ENCODE peak calls at places on chromosome 5, in ten cellular contexts. One of them, this sample, is unnamed.
A peak's percentile ranks its signal among the peaks of the same experiment; 100 is the strongest.

GRCh38 chr5:89878140-89878570 is 531.4 kb downstream of the CETN3 start:
- DNase-seq in tibial artery: no peak
- DNase-seq in HL-60: no peak
- DNase-seq in astrocyte: peak; percentile 99
- DNase-seq in fibroblast of mammary gland: peak; percentile 95
- DNase-seq in RWPE2: no peak
- DNase-seq in vagina: no peak
- DNase-seq in AG09309: peak; percentile 93
- DNase-seq in uterus: no peak
- DNase-seq in AG10803: peak; percentile 82
- DNase-seq in this sample: peak; percentile 89

GRCh38 chr5:175718401-175719108 is 60.7 kb downstream of the HRH2 start:
- DNase-seq in AG09309: no peak
- DNase-seq in fibroblast of mammary gland: no peak
- DNase-seq in uterus: no peak
- DNase-seq in astrocyte: no peak
- DNase-seq in RWPE2: peak; percentile 19
- DNase-seq in tibial artery: peak; percentile 45
- DNase-seq in AG10803: no peak
- DNase-seq in HL-60: peak; percentile 67
- DNase-seq in vagina: no peak
- DNase-seq in this sample: peak; percentile 38

GRCh38 chr5:36875051-36875788 is 1.3 kb upstream of the NIPBL start:
- DNase-seq in fibroblast of mammary gland: peak; percentile 46
- DNase-seq in astrocyte: peak; percentile 48
- DNase-seq in AG09309: no peak
- DNase-seq in uterus: peak; percentile 32
- DNase-seq in HL-60: peak; percentile 56
- DNase-seq in tibial artery: peak; percentile 59
- DNase-seq in vagina: no peak
- DNase-seq in AG10803: peak; percentile 43
- DNase-seq in RWPE2: peak; percentile 66
- DNase-seq in this sample: peak; percentile 49

GRCh38 chr5:31921852-31922305 is 252.2 kb downstream of the GOLPH3 start:
- DNase-seq in HL-60: no peak
- DNase-seq in uterus: no peak
- DNase-seq in fibroblast of mammary gland: peak; percentile 82
- DNase-seq in AG09309: no peak
- DNase-seq in AG10803: peak; percentile 83
- DNase-seq in RWPE2: no peak
- DNase-seq in tibial artery: no peak
- DNase-seq in vagina: no peak
- DNase-seq in astrocyte: peak; percentile 97
- DNase-seq in this sample: peak; percentile 35

GRCh38 chr5:53019320-53019719 is 30.2 kb downstream of the ITGA2 start:
- DNase-seq in uterus: no peak
- DNase-seq in astrocyte: peak; percentile 82
- DNase-seq in fibroblast of mammary gland: peak; percentile 79
- DNase-seq in AG09309: no peak
- DNase-seq in HL-60: no peak
- DNase-seq in tibial artery: no peak
- DNase-seq in vagina: no peak
- DNase-seq in RWPE2: no peak
- DNase-seq in AG10803: peak; percentile 62
- DNase-seq in this sample: peak; percentile 67

GRCh38 chr5:78927657-78928282 is 57.3 kb downstream of the ARSB start:
- DNase-seq in fibroblast of mammary gland: peak; percentile 10
- DNase-seq in uterus: no peak
- DNase-seq in AG10803: no peak
- DNase-seq in tibial artery: no peak
- DNase-seq in RWPE2: no peak
- DNase-seq in vagina: no peak
- DNase-seq in HL-60: peak; percentile 23
- DNase-seq in astrocyte: peak; percentile 83
- DNase-seq in AG09309: no peak
- DNase-seq in this sample: peak; percentile 59

GRCh38 chr5:179231309-179231708 is 114.0 kb downstream of the ADAMTS2 start:
- DNase-seq in tibial artery: no peak
- DNase-seq in vagina: peak; percentile 25
- DNase-seq in RWPE2: no peak
- DNase-seq in fibroblast of mammary gland: no peak
- DNase-seq in AG09309: no peak
- DNase-seq in HL-60: no peak
- DNase-seq in astrocyte: no peak
- DNase-seq in AG10803: no peak
- DNase-seq in uterus: no peak
- DNase-seq in this sample: no peak

GRCh38 chr5:142319560-142320426 is 5.0 kb downstream of the SPRY4 start:
- DNase-seq in AG09309: no peak
- DNase-seq in fibroblast of mammary gland: peak; percentile 41
- DNase-seq in vagina: no peak
- DNase-seq in HL-60: no peak
- DNase-seq in tibial artery: no peak
- DNase-seq in AG10803: no peak
- DNase-seq in uterus: no peak
- DNase-seq in astrocyte: no peak
- DNase-seq in RWPE2: no peak
- DNase-seq in this sample: peak; percentile 74

GRCh38 chr5:31122998-31123950 is 70.2 kb upstream of the CDH6 start:
- DNase-seq in tibial artery: no peak
- DNase-seq in AG10803: peak; percentile 24
- DNase-seq in fibroblast of mammary gland: no peak
- DNase-seq in RWPE2: no peak
- DNase-seq in AG09309: no peak
- DNase-seq in astrocyte: peak; percentile 81
- DNase-seq in vagina: no peak
- DNase-seq in uterus: no peak
- DNase-seq in HL-60: no peak
- DNase-seq in this sample: no peak

GRCh38 chr5:137450759-137451158 is 48.4 kb downstream of the SPOCK1 start:
- DNase-seq in RWPE2: no peak
- DNase-seq in uterus: no peak
- DNase-seq in astrocyte: no peak
- DNase-seq in HL-60: no peak
- DNase-seq in fibroblast of mammary gland: no peak
- DNase-seq in vagina: no peak
- DNase-seq in tibial artery: no peak
- DNase-seq in AG10803: no peak
- DNase-seq in AG09309: no peak
- DNase-seq in this sample: no peak

GRCh38 chr5:8473016-8473415 is 604.1 kb downstream of the MTRR start:
- DNase-seq in AG10803: no peak
- DNase-seq in HL-60: no peak
- DNase-seq in astrocyte: no peak
- DNase-seq in tibial artery: no peak
- DNase-seq in RWPE2: no peak
- DNase-seq in AG09309: no peak
- DNase-seq in vagina: no peak
- DNase-seq in fibroblast of mammary gland: no peak
- DNase-seq in uterus: no peak
- DNase-seq in this sample: no peak
- H3K4me3 ChIP-seq in AG10803: no peak overlapping the region
- H3K4me3 ChIP-seq in HL-60: no peak overlapping the region
- H3K4me3 ChIP-seq in astrocyte: no peak overlapping the region
- H3K4me3 ChIP-seq in tibial artery: no peak overlapping the region
- H3K4me3 ChIP-seq in RWPE2: no peak overlapping the region
- H3K4me3 ChIP-seq in AG09309: no peak overlapping the region
- H3K4me3 ChIP-seq in vagina: no peak overlapping the region
- H3K4me3 ChIP-seq in fibroblast of mammary gland: no peak overlapping the region
- H3K4me3 ChIP-seq in uterus: no peak overlapping the region
- H3K4me3 ChIP-seq in this sample: no peak overlapping the region

GRCh38 chr5:122192883-122193496 is 63.6 kb downstream of the ZNF474 start:
- DNase-seq in vagina: no peak
- DNase-seq in AG09309: no peak
- DNase-seq in uterus: no peak
- DNase-seq in tibial artery: no peak
- DNase-seq in fibroblast of mammary gland: peak; percentile 75
- DNase-seq in RWPE2: no peak
- DNase-seq in AG10803: peak; percentile 74
- DNase-seq in astrocyte: peak; percentile 46
- DNase-seq in HL-60: peak; percentile 17
- DNase-seq in this sample: peak; percentile 82
- TF ChIP-seq CTCF in vagina: no peak
- TF ChIP-seq CTCF in AG09309: peak; percentile 66
- TF ChIP-seq CTCF in uterus: peak; percentile 67
- TF ChIP-seq CTCF in tibial artery: peak; percentile 55
- TF ChIP-seq CTCF in fibroblast of mammary gland: peak; percentile 64
- TF ChIP-seq CTCF in RWPE2: peak; percentile 91
- TF ChIP-seq CTCF in AG10803: peak; percentile 75
- TF ChIP-seq CTCF in astrocyte: peak; percentile 70
- TF ChIP-seq CTCF in HL-60: peak; percentile 8
- TF ChIP-seq CTCF in this sample: peak; percentile 62

DNA sequence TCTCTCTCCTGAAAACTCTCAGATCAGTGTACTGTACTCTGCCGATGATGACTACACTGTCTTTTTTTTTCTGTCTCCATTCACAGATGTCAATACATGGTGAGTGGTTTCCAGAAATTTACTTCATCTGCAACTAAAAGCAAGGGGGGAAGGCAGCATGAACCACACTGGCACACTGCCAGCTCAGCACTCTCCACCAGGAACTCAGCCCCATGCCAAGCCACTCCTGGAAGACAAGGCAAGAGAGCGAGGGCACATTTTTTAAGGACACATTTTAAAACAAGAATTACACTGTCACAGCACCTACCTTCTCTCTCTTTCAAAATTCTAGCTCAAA is 75.3 kb downstream of the HMHB1 start:
- DNase-seq in HL-60: peak; percentile 4
- DNase-seq in AG10803: peak; percentile 90
- DNase-seq in tibial artery: peak; percentile 26
- DNase-seq in vagina: no peak
- DNase-seq in uterus: peak; percentile 21
- DNase-seq in astrocyte: peak; percentile 72
- DNase-seq in AG09309: peak; percentile 51
- DNase-seq in fibroblast of mammary gland: peak; percentile 78
- DNase-seq in RWPE2: no peak
- DNase-seq in this sample: peak; percentile 56
- H3K4me3 ChIP-seq in HL-60: no peak overlapping the region
- H3K4me3 ChIP-seq in AG10803: no peak overlapping the region
- H3K4me3 ChIP-seq in tibial artery: no peak overlapping the region
- H3K4me3 ChIP-seq in vagina: no peak overlapping the region
- H3K4me3 ChIP-seq in uterus: no peak overlapping the region
- H3K4me3 ChIP-seq in astrocyte: no peak overlapping the region
- H3K4me3 ChIP-seq in AG09309: no peak overlapping the region
- H3K4me3 ChIP-seq in fibroblast of mammary gland: no peak overlapping the region
- H3K4me3 ChIP-seq in RWPE2: no peak overlapping the region
- H3K4me3 ChIP-seq in this sample: no peak overlapping the region

DNA sequence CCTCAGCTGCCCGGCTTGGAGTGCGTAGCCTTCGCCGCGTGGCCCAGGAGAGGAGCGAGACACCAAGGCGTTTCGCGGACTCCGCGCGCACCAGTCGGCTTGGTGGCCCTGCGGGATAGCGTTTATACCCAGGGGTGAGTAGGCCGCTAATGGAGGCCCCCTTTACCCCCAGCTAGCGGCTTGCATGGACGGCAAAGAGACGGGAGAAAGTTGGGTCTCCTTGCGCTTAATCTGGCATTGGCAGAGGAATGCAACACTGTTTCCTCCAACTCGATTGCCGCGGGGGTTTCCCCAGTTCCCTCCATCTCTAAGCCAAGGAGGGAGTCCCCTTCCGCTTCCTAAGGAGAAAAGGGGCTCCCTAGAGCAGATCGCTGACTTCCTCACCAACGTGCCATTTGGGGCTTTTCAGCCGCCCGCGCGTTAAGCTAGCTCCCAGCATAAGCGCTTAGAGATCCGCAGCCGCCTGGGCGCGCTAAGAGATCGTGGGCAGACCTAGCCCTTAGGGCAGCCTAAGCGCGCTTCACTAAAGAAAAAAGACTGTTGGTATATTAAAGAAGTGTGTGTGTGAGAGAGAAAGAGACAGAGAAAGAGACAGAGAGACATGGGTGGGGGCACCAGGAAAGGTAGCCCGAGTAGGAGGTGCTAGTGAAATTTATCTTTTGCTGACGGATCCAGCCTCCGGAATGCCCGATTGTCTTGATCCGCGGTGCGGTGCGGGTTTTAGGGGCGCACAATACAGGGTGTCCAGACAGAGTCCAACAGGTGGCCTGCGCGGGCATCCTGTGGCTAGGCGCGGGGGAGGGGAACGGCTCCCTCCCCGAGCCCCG is 597.9 kb upstream of the SGCD start:
- DNase-seq in AG09309: no peak
- DNase-seq in astrocyte: peak; percentile 2
- DNase-seq in AG10803: peak; percentile 78
- DNase-seq in HL-60: no peak
- DNase-seq in tibial artery: no peak
- DNase-seq in RWPE2: peak; percentile 58
- DNase-seq in vagina: no peak
- DNase-seq in fibroblast of mammary gland: peak; percentile 6
- DNase-seq in uterus: no peak
- DNase-seq in this sample: peak; percentile 3
- TF ChIP-seq CTCF in AG09309: no peak
- TF ChIP-seq CTCF in astrocyte: no peak
- TF ChIP-seq CTCF in AG10803: peak; percentile 38
- TF ChIP-seq CTCF in HL-60: no peak
- TF ChIP-seq CTCF in tibial artery: no peak
- TF ChIP-seq CTCF in RWPE2: no peak
- TF ChIP-seq CTCF in vagina: no peak
- TF ChIP-seq CTCF in fibroblast of mammary gland: no peak
- TF ChIP-seq CTCF in uterus: no peak
- TF ChIP-seq CTCF in this sample: no peak

GRCh38 chr5:56951946-56952691 is at the start of gene MIER3:
- DNase-seq in AG10803: peak; percentile 72
- DNase-seq in uterus: peak; percentile 77
- DNase-seq in RWPE2: peak; percentile 78
- DNase-seq in vagina: no peak
- DNase-seq in astrocyte: peak; percentile 55
- DNase-seq in fibroblast of mammary gland: peak; percentile 61
- DNase-seq in tibial artery: peak; percentile 58
- DNase-seq in HL-60: peak; percentile 45
- DNase-seq in AG09309: no peak
- DNase-seq in this sample: peak; percentile 78

GRCh38 chr5:56947052-56947451 is 4.9 kb downstream of the MIER3 start:
- DNase-seq in astrocyte: no peak
- DNase-seq in AG10803: no peak
- DNase-seq in AG09309: no peak
- DNase-seq in tibial artery: no peak
- DNase-seq in fibroblast of mammary gland: no peak
- DNase-seq in uterus: no peak
- DNase-seq in vagina: no peak
- DNase-seq in HL-60: no peak
- DNase-seq in RWPE2: no peak
- DNase-seq in this sample: no peak

GRCh38 chr5:56950626-56951130 is 1.2 kb downstream of the MIER3 start:
- DNase-seq in tibial artery: peak; percentile 63
- DNase-seq in vagina: no peak
- DNase-seq in AG10803: peak; percentile 70
- DNase-seq in AG09309: peak; percentile 21
- DNase-seq in astrocyte: peak; percentile 41
- DNase-seq in RWPE2: peak; percentile 73
- DNase-seq in uterus: peak; percentile 77
- DNase-seq in fibroblast of mammary gland: peak; percentile 66
- DNase-seq in HL-60: peak; percentile 36
- DNase-seq in this sample: peak; percentile 76

GRCh38 chr5:56951131-56951945 is 585 bp downstream of the MIER3 start:
- DNase-seq in AG09309: no peak
- DNase-seq in RWPE2: no peak
- DNase-seq in fibroblast of mammary gland: no peak
- DNase-seq in HL-60: no peak
- DNase-seq in tibial artery: no peak
- DNase-seq in vagina: no peak
- DNase-seq in uterus: peak; percentile 28
- DNase-seq in AG10803: peak; percentile 18
- DNase-seq in astrocyte: no peak
- DNase-seq in this sample: peak; percentile 27
- H3K4me3 ChIP-seq in AG09309: peak overlapping the region; percentile 79
- H3K4me3 ChIP-seq in RWPE2: peak overlapping the region; percentile 95
- H3K4me3 ChIP-seq in fibroblast of mammary gland: peak overlapping the region; percentile 80
- H3K4me3 ChIP-seq in HL-60: peak overlapping the region; percentile 73
- H3K4me3 ChIP-seq in tibial artery: peak overlapping the region; percentile 93
- H3K4me3 ChIP-seq in vagina: peak overlapping the region; percentile 85
- H3K4me3 ChIP-seq in uterus: peak overlapping the region; percentile 65
- H3K4me3 ChIP-seq in AG10803: peak overlapping the region; percentile 75
- H3K4me3 ChIP-seq in astrocyte: peak overlapping the region; percentile 85
- H3K4me3 ChIP-seq in this sample: peak overlapping the region; percentile 79

GRCh38 chr5:149314571-149315111 is 30.7 kb upstream of the GRPEL2 start:
- DNase-seq in uterus: no peak
- DNase-seq in AG10803: no peak
- DNase-seq in AG09309: no peak
- DNase-seq in astrocyte: no peak
- DNase-seq in tibial artery: no peak
- DNase-seq in fibroblast of mammary gland: no peak
- DNase-seq in HL-60: no peak
- DNase-seq in RWPE2: no peak
- DNase-seq in vagina: no peak
- DNase-seq in this sample: no peak
- TF ChIP-seq CTCF in uterus: no peak
- TF ChIP-seq CTCF in AG10803: no peak
- TF ChIP-seq CTCF in AG09309: peak; percentile 13
- TF ChIP-seq CTCF in astrocyte: no peak
- TF ChIP-seq CTCF in tibial artery: no peak
- TF ChIP-seq CTCF in fibroblast of mammary gland: no peak
- TF ChIP-seq CTCF in HL-60: no peak
- TF ChIP-seq CTCF in RWPE2: no peak
- TF ChIP-seq CTCF in vagina: no peak
- TF ChIP-seq CTCF in this sample: no peak

This sample was measured in cardiac fibroblast.